ENCODE peak calls at places on chromosomes 7 and 10, in six cellular contexts. L, P, E, Z, X and G are unnamed samples.
A peak's percentile ranks its signal among the peaks of the same experiment; 100 is the strongest.

GRCh38 chr10:78968960-78969359 is 99.8 kb upstream of the ZMIZ1 start:
- DNase-seq in L (no peak), P (no peak), E (no peak), Z (no peak), X (no peak), G (no peak)

GRCh38 chr7:131945313-131945831 is 388.9 kb upstream of the PODXL start:
- DNase-seq in L (no peak), P (peak; percentile 40), E (peak; percentile 47), Z (peak; percentile 65), X (peak; percentile 79), G (peak; percentile 44)

GRCh38 chr10:75770634-75771081 is 339.2 kb downstream of the LRMDA start:
- DNase-seq in L (peak; percentile 72), P (peak; percentile 6), E (no peak), Z (peak; percentile 56), X (no peak), G (no peak)

GRCh38 chr7:108246227-108246837 is 116.2 kb upstream of the LAMB4 start:
- DNase-seq in L (peak; percentile 59), P (peak; percentile 99), E (no peak), Z (peak; percentile 99), X (no peak), G (peak; percentile 83)

GRCh38 chr7:98866341-98866740 is 3.5 kb downstream of the TMEM130 start:
- DNase-seq in L (no peak), P (no peak), E (no peak), Z (no peak), X (no peak), G (no peak)

GRCh38 chr10:7412482-7413251 is 1.8 kb upstream of the SFMBT2 start:
- DNase-seq in L (no peak), P (peak; percentile 10), E (no peak), Z (peak; percentile 32), X (peak; percentile 63), G (no peak)

GRCh38 chr10:23095966-23096813 is 811 bp downstream of the MSRB2 start:
- DNase-seq in L (peak; percentile 70), P (peak; percentile 64), E (peak; percentile 57), Z (peak; percentile 78), X (peak; percentile 48), G (peak; percentile 72)

GRCh38 chr7:3861941-3862340 is 560.9 kb downstream of the SDK1 start:
- DNase-seq in L (no peak), P (peak; percentile 81), E (no peak), Z (peak; percentile 83), X (no peak), G (peak; percentile 78)

GRCh38 chr7:144853542-144853941 is 17.7 kb upstream of the TPK1 start:
- DNase-seq in L (no peak), P (no peak), E (no peak), Z (no peak), X (no peak), G (no peak)

GRCh38 chr10:131354380-131354779 is 42.9 kb upstream of the TCERG1L start:
- DNase-seq in L (no peak), P (no peak), E (no peak), Z (peak; percentile 6), X (peak; percentile 50), G (no peak)

GRCh38 chr7:24975647-24976260 is 4.2 kb downstream of the OSBPL3 start:
- DNase-seq in L (no peak), P (peak; percentile 44), E (no peak), Z (peak; percentile 84), X (no peak), G (no peak)

GRCh38 chr10:118256825-118257570 is 85.1 kb downstream of the FAM204A start:
- DNase-seq in L (no peak), P (no peak), E (no peak), Z (no peak), X (no peak), G (no peak)

GRCh38 chr10:118256209-118256608 is 85.9 kb downstream of the FAM204A start:
- DNase-seq in L (no peak), P (no peak), E (no peak), Z (no peak), X (no peak), G (no peak)

GRCh38 chr10:118255355-118255754 is 86.8 kb downstream of the FAM204A start:
- DNase-seq in L (no peak), P (no peak), E (no peak), Z (no peak), X (no peak), G (no peak)

GRCh38 chr10:118258285-118258684 is 83.8 kb downstream of the FAM204A start:
- DNase-seq in L (no peak), P (no peak), E (no peak), Z (no peak), X (no peak), G (no peak)

GRCh38 chr10:118259288-118259906 is 82.7 kb downstream of the FAM204A start:
- DNase-seq in L (no peak), P (no peak), E (peak; percentile 32), Z (peak; percentile 32), X (peak; percentile 63), G (peak; percentile 43)
- H3K4me3 ChIP-seq in L (no peak overlapping the region), P (no peak overlapping the region), E (no peak overlapping the region), Z (no peak overlapping the region), X (no peak overlapping the region), G (no peak overlapping the region)

GRCh38 chr10:96672491-96673175 is 47.7 kb downstream of the PIK3AP1 start:
- DNase-seq in L (no peak), P (no peak), E (no peak), Z (no peak), X (no peak), G (no peak)

GRCh38 chr10:96675846-96676245 is 44.5 kb downstream of the PIK3AP1 start:
- DNase-seq in L (no peak), P (no peak), E (no peak), Z (no peak), X (no peak), G (no peak)

GRCh38 chr10:96671207-96671890 is 49.0 kb downstream of the PIK3AP1 start:
- DNase-seq in L (no peak), P (no peak), E (no peak), Z (no peak), X (no peak), G (no peak)

GRCh38 chr10:96670786-96671185 is 49.5 kb downstream of the PIK3AP1 start:
- DNase-seq in L (no peak), P (peak; percentile 66), E (peak; percentile 32), Z (no peak), X (no peak), G (no peak)

GRCh38 chr10:96673318-96674099 is 46.8 kb downstream of the PIK3AP1 start:
- DNase-seq in L (no peak), P (peak; percentile 85), E (peak; percentile 87), Z (no peak), X (peak; percentile 51), G (peak; percentile 73)
- H3K4me3 ChIP-seq in L (no peak overlapping the region), P (no peak overlapping the region), E (peak overlapping the region; percentile 62), Z (no peak overlapping the region), X (no peak overlapping the region), G (no peak overlapping the region)

DNA sequence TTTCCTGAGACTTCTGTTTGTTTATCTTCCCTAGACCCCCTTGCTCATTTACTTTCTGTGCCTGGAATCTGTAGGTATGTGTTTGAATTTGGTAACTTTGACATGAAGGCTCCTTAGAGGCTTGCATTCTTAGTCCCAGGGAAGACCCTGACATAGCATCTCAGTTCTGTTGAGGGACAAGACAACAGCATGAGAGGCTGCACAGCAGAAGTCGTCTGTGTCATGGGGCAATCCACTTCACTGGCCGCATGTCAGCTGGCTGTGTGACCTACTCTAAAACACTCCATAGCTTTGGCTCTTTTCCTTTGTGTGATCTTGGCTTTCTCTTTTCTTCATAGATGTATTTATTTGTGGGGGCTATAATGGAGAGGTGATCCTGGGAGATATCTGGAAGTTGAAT is 58.8 kb downstream of the KLHDC10 start:
- DNase-seq in L (no peak), P (no peak), E (no peak), Z (no peak), X (no peak), G (no peak)
- H3K4me3 ChIP-seq in L (no peak overlapping the region), P (no peak overlapping the region), E (no peak overlapping the region), Z (no peak overlapping the region), X (no peak overlapping the region), G (no peak overlapping the region)

GRCh38 chr10:129968937-129969527 is 5.0 kb upstream of the EBF3 start:
- DNase-seq in L (no peak), P (no peak), E (no peak), Z (peak; percentile 68), X (peak; percentile 73), G (peak; percentile 66)
- H3K4me3 ChIP-seq in L (peak overlapping the region; percentile 18), P (no peak overlapping the region), E (no peak overlapping the region), Z (peak overlapping the region; percentile 20), X (peak overlapping the region; percentile 26), G (no peak overlapping the region)

DNA sequence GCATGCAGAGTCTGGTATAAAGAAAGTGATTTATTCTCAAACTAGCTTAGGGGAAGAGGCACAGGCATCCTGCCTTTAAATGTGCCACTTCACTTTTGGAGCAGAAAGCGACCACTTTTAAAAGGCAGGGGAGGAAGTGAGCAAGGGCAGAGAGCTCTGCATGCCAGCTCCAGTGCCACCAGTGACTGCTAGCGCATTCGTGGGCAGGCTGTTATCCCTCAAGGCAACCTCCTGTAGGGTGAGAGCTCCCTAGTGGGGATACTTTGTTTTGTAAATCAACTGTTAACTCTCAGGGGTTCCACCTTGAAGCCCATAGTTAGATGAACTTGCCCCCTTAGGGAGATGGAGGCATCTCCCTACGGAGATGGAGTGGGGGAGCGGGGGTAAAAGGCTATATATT is 29.4 kb upstream of the GRB10 start:
- DNase-seq in L (no peak), P (no peak), E (no peak), Z (no peak), X (no peak), G (no peak)
- H3K4me3 ChIP-seq in L (no peak overlapping the region), P (no peak overlapping the region), E (no peak overlapping the region), Z (no peak overlapping the region), X (no peak overlapping the region), G (no peak overlapping the region)

GRCh38 chr10:101777085-101777856 is 1.4 kb upstream of the FGF8 start:
- DNase-seq in L (no peak), P (no peak), E (no peak), Z (no peak), X (no peak), G (no peak)
- H3K4me3 ChIP-seq in L (no peak overlapping the region), P (no peak overlapping the region), E (no peak overlapping the region), Z (no peak overlapping the region), X (no peak overlapping the region), G (no peak overlapping the region)

GRCh38 chr10:97977673-97978072 is 52.7 kb downstream of the CRTAC1 start:
- DNase-seq in L (no peak), P (no peak), E (no peak), Z (no peak), X (no peak), G (no peak)

GRCh38 chr10:97974108-97974507 is 56.3 kb downstream of the CRTAC1 start:
- DNase-seq in L (peak; percentile 18), P (no peak), E (no peak), Z (no peak), X (no peak), G (no peak)

GRCh38 chr10:97974526-97975525 is 55.6 kb downstream of the CRTAC1 start:
- DNase-seq in L (peak; percentile 34), P (no peak), E (no peak), Z (no peak), X (no peak), G (no peak)

DNA sequence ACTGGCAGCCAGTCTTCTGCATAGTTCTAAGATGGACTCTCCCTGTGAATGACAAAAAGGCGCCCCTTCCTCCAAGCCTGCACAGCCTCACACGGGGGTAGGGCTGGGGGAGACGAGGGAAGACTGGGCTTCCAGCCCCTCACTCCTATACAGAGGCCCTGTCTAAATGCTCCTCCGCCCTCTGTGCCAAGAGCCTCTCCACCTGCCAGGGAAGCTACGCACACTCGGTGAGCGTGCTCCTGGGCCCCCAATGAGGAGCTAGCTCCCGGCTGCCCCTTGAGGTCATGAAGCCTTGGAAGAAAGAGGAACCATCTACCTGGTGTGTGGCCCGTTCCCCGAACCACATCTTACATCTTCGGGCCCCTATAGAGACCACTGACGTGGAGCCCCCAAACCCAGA is 54.8 kb downstream of the CRTAC1 start:
- DNase-seq in L (no peak), P (no peak), E (no peak), Z (no peak), X (no peak), G (no peak)
- H3K4me3 ChIP-seq in L (no peak overlapping the region), P (no peak overlapping the region), E (no peak overlapping the region), Z (no peak overlapping the region), X (no peak overlapping the region), G (no peak overlapping the region)